ENCODE peak calls at places on chromosomes 5 and 9, in ten cellular contexts. One of them, this sample, is unnamed.

GRCh38 chr5:132397224-132397623 is 27.7 kb downstream of the SLC22A5 start:
- DNase-seq in GM23338: no peak
- DNase-seq in transverse colon: no peak
- DNase-seq in SK-N-SH: no peak
- DNase-seq in GM12878: no peak
- DNase-seq in HCT116: no peak
- DNase-seq in Panc1: no peak
- DNase-seq in suprapubic skin: no peak
- DNase-seq in stomach: no peak
- DNase-seq in prostate gland: no peak
- DNase-seq in this sample: no peak

GRCh38 chr9:93116049-93116961 is 17.7 kb downstream of the NINJ1 start:
- DNase-seq in suprapubic skin: peak; percentile 83
- DNase-seq in stomach: peak; percentile 70
- DNase-seq in Panc1: no peak
- DNase-seq in GM23338: peak; percentile 37
- DNase-seq in prostate gland: no peak
- DNase-seq in HCT116: no peak
- DNase-seq in transverse colon: peak; percentile 65
- DNase-seq in GM12878: no peak
- DNase-seq in SK-N-SH: no peak
- DNase-seq in this sample: peak; percentile 93

GRCh38 chr5:175746851-175747250 is 89.0 kb downstream of the HRH2 start:
- DNase-seq in transverse colon: no peak
- DNase-seq in SK-N-SH: peak; percentile 58
- DNase-seq in GM12878: no peak
- DNase-seq in suprapubic skin: no peak
- DNase-seq in HCT116: peak; percentile 36
- DNase-seq in GM23338: peak; percentile 76
- DNase-seq in stomach: no peak
- DNase-seq in Panc1: no peak
- DNase-seq in prostate gland: no peak
- DNase-seq in this sample: no peak

GRCh38 chr9:15977438-15977837 is 424.6 kb downstream of the CCDC171 start:
- DNase-seq in HCT116: no peak
- DNase-seq in SK-N-SH: no peak
- DNase-seq in GM23338: no peak
- DNase-seq in Panc1: no peak
- DNase-seq in stomach: no peak
- DNase-seq in suprapubic skin: no peak
- DNase-seq in transverse colon: no peak
- DNase-seq in GM12878: no peak
- DNase-seq in prostate gland: no peak
- DNase-seq in this sample: no peak

GRCh38 chr5:147558826-147559225 is 49.0 kb upstream of the DPYSL3 start:
- DNase-seq in prostate gland: peak; percentile 63
- DNase-seq in SK-N-SH: peak; percentile 66
- DNase-seq in transverse colon: peak; percentile 29
- DNase-seq in GM23338: peak; percentile 84
- DNase-seq in Panc1: no peak
- DNase-seq in HCT116: no peak
- DNase-seq in GM12878: no peak
- DNase-seq in suprapubic skin: peak; percentile 74
- DNase-seq in stomach: no peak
- DNase-seq in this sample: no peak

GRCh38 chr5:55021465-55021864 is 2.6 kb upstream of the GZMK start:
- DNase-seq in GM23338: no peak
- DNase-seq in prostate gland: peak; percentile 44
- DNase-seq in SK-N-SH: no peak
- DNase-seq in HCT116: no peak
- DNase-seq in GM12878: no peak
- DNase-seq in stomach: no peak
- DNase-seq in transverse colon: no peak
- DNase-seq in suprapubic skin: no peak
- DNase-seq in Panc1: no peak
- DNase-seq in this sample: no peak

GRCh38 chr5:139549162-139549894 is 11.8 kb upstream of the UBE2D2 start:
- DNase-seq in Panc1: no peak
- DNase-seq in suprapubic skin: no peak
- DNase-seq in SK-N-SH: no peak
- DNase-seq in stomach: no peak
- DNase-seq in transverse colon: no peak
- DNase-seq in HCT116: no peak
- DNase-seq in GM23338: no peak
- DNase-seq in prostate gland: no peak
- DNase-seq in GM12878: no peak
- DNase-seq in this sample: no peak

GRCh38 chr5:41414598-41414997 is 95.8 kb downstream of the PLCXD3 start:
- DNase-seq in GM23338: no peak
- DNase-seq in GM12878: no peak
- DNase-seq in stomach: no peak
- DNase-seq in SK-N-SH: no peak
- DNase-seq in prostate gland: no peak
- DNase-seq in transverse colon: no peak
- DNase-seq in HCT116: peak; percentile 67
- DNase-seq in Panc1: peak; percentile 63
- DNase-seq in suprapubic skin: no peak
- DNase-seq in this sample: no peak

GRCh38 chr5:148939676-148940075 is 113.3 kb downstream of the ADRB2 start:
- DNase-seq in suprapubic skin: no peak
- DNase-seq in GM23338: no peak
- DNase-seq in transverse colon: no peak
- DNase-seq in prostate gland: no peak
- DNase-seq in SK-N-SH: no peak
- DNase-seq in GM12878: no peak
- DNase-seq in Panc1: no peak
- DNase-seq in HCT116: no peak
- DNase-seq in stomach: no peak
- DNase-seq in this sample: no peak

GRCh38 chr5:87872986-87873385 is 395.7 kb downstream of the TMEM161B start:
- DNase-seq in HCT116: no peak
- DNase-seq in GM23338: peak; percentile 11
- DNase-seq in transverse colon: no peak
- DNase-seq in GM12878: no peak
- DNase-seq in prostate gland: no peak
- DNase-seq in Panc1: no peak
- DNase-seq in SK-N-SH: no peak
- DNase-seq in suprapubic skin: no peak
- DNase-seq in stomach: no peak
- DNase-seq in this sample: no peak

GRCh38 chr5:110880413-110880812 is 141.6 kb downstream of the SLC25A46 start:
- DNase-seq in HCT116: no peak
- DNase-seq in SK-N-SH: no peak
- DNase-seq in GM23338: no peak
- DNase-seq in suprapubic skin: no peak
- DNase-seq in prostate gland: no peak
- DNase-seq in GM12878: peak; percentile 4
- DNase-seq in Panc1: no peak
- DNase-seq in stomach: peak; percentile 64
- DNase-seq in transverse colon: no peak
- DNase-seq in this sample: no peak

GRCh38 chr5:75457691-75458090 is 53.7 kb downstream of the CERT1 start:
- DNase-seq in GM23338: no peak
- DNase-seq in prostate gland: peak; percentile 45
- DNase-seq in stomach: peak; percentile 66
- DNase-seq in GM12878: no peak
- DNase-seq in SK-N-SH: no peak
- DNase-seq in suprapubic skin: no peak
- DNase-seq in Panc1: no peak
- DNase-seq in transverse colon: no peak
- DNase-seq in HCT116: no peak
- DNase-seq in this sample: no peak

GRCh38 chr9:137234055-137234697 is 3.5 kb downstream of the SLC34A3 start:
- DNase-seq in GM23338: no peak
- DNase-seq in prostate gland: no peak
- DNase-seq in HCT116: no peak
- DNase-seq in stomach: no peak
- DNase-seq in transverse colon: no peak
- DNase-seq in suprapubic skin: no peak
- DNase-seq in Panc1: no peak
- DNase-seq in SK-N-SH: no peak
- DNase-seq in GM12878: no peak
- DNase-seq in this sample: no peak

GRCh38 chr9:4839470-4839912 is 46.7 kb downstream of the RCL1 start:
- DNase-seq in suprapubic skin: no peak
- DNase-seq in GM12878: no peak
- DNase-seq in transverse colon: no peak
- DNase-seq in prostate gland: no peak
- DNase-seq in HCT116: no peak
- DNase-seq in Panc1: no peak
- DNase-seq in GM23338: no peak
- DNase-seq in SK-N-SH: no peak
- DNase-seq in stomach: no peak
- DNase-seq in this sample: no peak

GRCh38 chr5:171577940-171578856 is 158.8 kb downstream of the FGF18 start:
- DNase-seq in stomach: no peak
- DNase-seq in suprapubic skin: no peak
- DNase-seq in SK-N-SH: no peak
- DNase-seq in Panc1: no peak
- DNase-seq in HCT116: no peak
- DNase-seq in GM23338: no peak
- DNase-seq in prostate gland: no peak
- DNase-seq in GM12878: no peak
- DNase-seq in transverse colon: no peak
- DNase-seq in this sample: no peak

GRCh38 chr5:142874537-142874936 is 104.4 kb downstream of the ARHGAP26 start:
- DNase-seq in transverse colon: peak; percentile 95
- DNase-seq in HCT116: no peak
- DNase-seq in stomach: peak; percentile 97
- DNase-seq in GM23338: no peak
- DNase-seq in Panc1: peak; percentile 39
- DNase-seq in suprapubic skin: peak; percentile 87
- DNase-seq in SK-N-SH: no peak
- DNase-seq in GM12878: no peak
- DNase-seq in prostate gland: peak; percentile 80
- DNase-seq in this sample: no peak

GRCh38 chr5:142110046-142110531 is 1.5 kb downstream of the NDFIP1 start:
- DNase-seq in GM12878: peak; percentile 9
- DNase-seq in prostate gland: no peak
- DNase-seq in SK-N-SH: peak; percentile 43
- DNase-seq in HCT116: no peak
- DNase-seq in transverse colon: peak; percentile 19
- DNase-seq in GM23338: no peak
- DNase-seq in stomach: no peak
- DNase-seq in suprapubic skin: no peak
- DNase-seq in Panc1: no peak
- DNase-seq in this sample: no peak

GRCh38 chr5:123785160-123786001 is 273.4 kb downstream of the CSNK1G3 start:
- DNase-seq in transverse colon: peak; percentile 11
- DNase-seq in GM23338: peak; percentile 17
- DNase-seq in SK-N-SH: peak; percentile 27
- DNase-seq in suprapubic skin: no peak
- DNase-seq in prostate gland: no peak
- DNase-seq in GM12878: no peak
- DNase-seq in Panc1: no peak
- DNase-seq in stomach: no peak
- DNase-seq in HCT116: no peak
- DNase-seq in this sample: no peak

GRCh38 chr5:78509145-78509865 is 139.3 kb downstream of the LHFPL2 start:
- DNase-seq in HCT116: no peak
- DNase-seq in GM12878: no peak
- DNase-seq in Panc1: no peak
- DNase-seq in transverse colon: no peak
- DNase-seq in SK-N-SH: no peak
- DNase-seq in stomach: no peak
- DNase-seq in GM23338: no peak
- DNase-seq in prostate gland: no peak
- DNase-seq in suprapubic skin: no peak
- DNase-seq in this sample: no peak
- H3K27ac ChIP-seq in HCT116: no peak overlapping the region
- H3K27ac ChIP-seq in GM12878: no peak overlapping the region
- H3K27ac ChIP-seq in Panc1: no peak overlapping the region
- H3K27ac ChIP-seq in transverse colon: peak overlapping the region; percentile 57
- H3K27ac ChIP-seq in SK-N-SH: no peak overlapping the region
- H3K27ac ChIP-seq in stomach: peak overlapping the region; percentile 56
- H3K27ac ChIP-seq in GM23338: no peak overlapping the region
- H3K27ac ChIP-seq in prostate gland: no peak overlapping the region
- H3K27ac ChIP-seq in suprapubic skin: peak overlapping the region; percentile 67
- H3K27ac ChIP-seq in this sample: no peak overlapping the region

DNA sequence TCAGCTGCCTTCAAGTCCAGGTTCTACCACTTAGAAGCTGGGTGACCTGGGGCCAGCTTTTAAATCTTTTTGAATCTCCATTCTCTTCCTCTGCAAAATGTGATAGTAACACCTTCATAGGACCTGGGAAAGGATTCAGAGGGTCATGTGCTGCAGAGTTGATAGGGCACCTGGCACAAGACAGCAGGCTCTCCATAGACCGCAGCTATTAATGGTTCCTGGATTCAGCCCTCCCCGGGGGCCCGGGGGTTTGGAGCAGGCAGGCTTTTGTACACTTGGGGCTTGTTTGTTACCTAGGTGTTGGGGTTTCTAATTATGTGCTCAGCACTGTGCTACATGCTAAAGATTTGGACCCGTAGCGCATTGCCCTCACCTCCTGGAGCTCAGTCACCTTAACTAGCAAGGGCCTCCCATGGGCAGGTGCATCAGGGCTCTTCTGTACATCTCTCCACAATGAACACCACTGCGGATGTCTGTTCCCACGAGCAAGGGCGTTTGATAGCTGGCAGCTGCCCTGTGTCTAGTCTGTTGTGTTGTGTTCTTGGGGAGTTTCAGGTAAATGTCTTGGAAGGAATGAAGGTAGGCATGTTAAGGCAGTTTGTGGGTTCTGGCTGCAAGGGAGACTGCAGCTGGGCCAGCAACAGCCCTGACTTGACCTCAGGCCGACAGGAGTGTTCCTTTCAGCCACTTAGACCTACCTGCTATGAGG is 12.1 kb downstream of the PRRC2B start:
- DNase-seq in transverse colon: no peak
- DNase-seq in GM12878: no peak
- DNase-seq in GM23338: no peak
- DNase-seq in suprapubic skin: no peak
- DNase-seq in Panc1: no peak
- DNase-seq in stomach: no peak
- DNase-seq in HCT116: no peak
- DNase-seq in prostate gland: no peak
- DNase-seq in SK-N-SH: no peak
- DNase-seq in this sample: no peak
- TF ChIP-seq POLR2AphosphoS5 in transverse colon: no peak
- TF ChIP-seq POLR2AphosphoS5 in GM12878: no peak
- TF ChIP-seq POLR2AphosphoS5 in GM23338: no peak
- TF ChIP-seq POLR2AphosphoS5 in suprapubic skin: no peak
- TF ChIP-seq POLR2AphosphoS5 in Panc1: no peak
- TF ChIP-seq POLR2AphosphoS5 in stomach: no peak
- TF ChIP-seq POLR2AphosphoS5 in HCT116: no peak
- TF ChIP-seq POLR2AphosphoS5 in prostate gland: no peak
- TF ChIP-seq POLR2AphosphoS5 in SK-N-SH: no peak
- TF ChIP-seq POLR2AphosphoS5 in this sample: no peak

GRCh38 chr5:37554403-37554739 is 175.3 kb downstream of the WDR70 start:
- DNase-seq in GM12878: no peak
- DNase-seq in SK-N-SH: no peak
- DNase-seq in suprapubic skin: no peak
- DNase-seq in prostate gland: no peak
- DNase-seq in HCT116: no peak
- DNase-seq in stomach: no peak
- DNase-seq in transverse colon: no peak
- DNase-seq in Panc1: no peak
- DNase-seq in GM23338: no peak
- DNase-seq in this sample: no peak
- H3K27ac ChIP-seq in GM12878: no peak overlapping the region
- H3K27ac ChIP-seq in SK-N-SH: no peak overlapping the region
- H3K27ac ChIP-seq in suprapubic skin: no peak overlapping the region
- H3K27ac ChIP-seq in prostate gland: no peak overlapping the region
- H3K27ac ChIP-seq in HCT116: no peak overlapping the region
- H3K27ac ChIP-seq in stomach: no peak overlapping the region
- H3K27ac ChIP-seq in transverse colon: no peak overlapping the region
- H3K27ac ChIP-seq in Panc1: no peak overlapping the region
- H3K27ac ChIP-seq in GM23338: no peak overlapping the region
- H3K27ac ChIP-seq in this sample: peak overlapping the region; percentile 15

GRCh38 chr5:172777381-172778222 is 6.6 kb upstream of the DUSP1 start:
- DNase-seq in prostate gland: peak; percentile 78
- DNase-seq in suprapubic skin: peak; percentile 98
- DNase-seq in GM23338: no peak
- DNase-seq in SK-N-SH: no peak
- DNase-seq in Panc1: peak; percentile 84
- DNase-seq in HCT116: peak; percentile 76
- DNase-seq in stomach: peak; percentile 87
- DNase-seq in GM12878: no peak
- DNase-seq in transverse colon: peak; percentile 95
- DNase-seq in this sample: peak; percentile 86
- TF ChIP-seq POLR2AphosphoS5 in prostate gland: peak; percentile 81
- TF ChIP-seq POLR2AphosphoS5 in suprapubic skin: no peak
- TF ChIP-seq POLR2AphosphoS5 in GM23338: no peak
- TF ChIP-seq POLR2AphosphoS5 in SK-N-SH: no peak
- TF ChIP-seq POLR2AphosphoS5 in Panc1: no peak
- TF ChIP-seq POLR2AphosphoS5 in HCT116: peak; percentile 43
- TF ChIP-seq POLR2AphosphoS5 in stomach: peak; percentile 80
- TF ChIP-seq POLR2AphosphoS5 in GM12878: peak; percentile 26
- TF ChIP-seq POLR2AphosphoS5 in transverse colon: peak; percentile 76
- TF ChIP-seq POLR2AphosphoS5 in this sample: no peak

This sample was measured in HL-60.